ENCODE peak calls at places on chromosomes 6 and 20, in five cellular contexts. X is activated CD4-positive, alpha-beta T cell treated with anti-CD3 and anti-CD28 coated beads, Interleukin-2, amount 50 U/mL, for 24 hours; A is WTC11; W is D341Med; R is germinal center. F is an unnamed sample.

GRCh38 chr20:15867899-15868298 is 705.3 kb downstream of the KIF16B start:
- DNase-seq in X (no peak), A (peak), W (peak), R (no peak), F (no peak)

GRCh38 chr6:148629910-148630470 is 116.8 kb upstream of the UST start:
- DNase-seq in X (no peak), A (no peak), W (no peak), R (no peak), F (no peak)

GRCh38 chr20:31861346-31862156 is 8.8 kb downstream of the DUSP15 start:
- DNase-seq in X (peak), A (peak), W (peak), R (peak), F (peak)

GRCh38 chr6:166620478-166621113 is 6.5 kb downstream of the RPS6KA2 start:
- DNase-seq in X (no peak), A (no peak), W (no peak), R (no peak), F (no peak)

GRCh38 chr20:61976275-61976649 is 89.4 kb downstream of the TAF4 start:
- DNase-seq in X (no peak), A (no peak), W (no peak), R (no peak), F (no peak)

GRCh38 chr6:150142304-150142656 is 564 bp upstream of the PPP1R14C start:
- DNase-seq in X (no peak), A (no peak), W (no peak), R (no peak), F (no peak)

GRCh38 chr6:168149015-168149414 is 70.0 kb upstream of the FRMD1 start:
- DNase-seq in X (no peak), A (no peak), W (peak), R (no peak), F (no peak)

GRCh38 chr6:36389353-36389752 is 1.9 kb upstream of the ETV7 start:
- DNase-seq in X (no peak), A (no peak), W (no peak), R (no peak), F (no peak)

GRCh38 chr20:62885808-62886708 is 24.4 kb upstream of the TCFL5 start:
- DNase-seq in X (no peak), A (no peak), W (peak), R (no peak), F (no peak)

F was measured in activated CD4-positive, CD25-positive, alpha-beta regulatory T cell.